ENCODE peak calls at places on chromosomes 13 and 19, in five cellular contexts. K is mesenchymal stem cell, A is neuronal stem cell, M is H9, Z is H1. W is an unnamed sample.

GRCh38 chr13:114285166-114285808 is 3.9 kb downstream of the UPF3A start:
- DNase-seq in K (peak; percentile 19), A (no peak), M (no peak), Z (no peak), W (no peak)

GRCh38 chr19:1266818-1267440 is 2.2 kb upstream of the CIRBP start:
- DNase-seq in K (no peak), A (no peak), M (peak; percentile 73), Z (peak; percentile 97), W (peak; percentile 85)

GRCh38 chr19:36215276-36216171 is 618 bp downstream of the ZNF146 start:
- DNase-seq in K (peak; percentile 70), A (peak; percentile 5), M (no peak), Z (no peak), W (peak; percentile 78)

GRCh38 chr19:46052896-46053295 is 12.1 kb upstream of the IGFL4 start:
- DNase-seq in K (no peak), A (no peak), M (no peak), Z (no peak), W (no peak)

GRCh38 chr13:47326061-47326460 is 429.2 kb upstream of the HTR2A start:
- DNase-seq in K (peak; percentile 36), A (no peak), M (no peak), Z (no peak), W (no peak)

GRCh38 chr19:53906211-53907192 is 2.6 kb upstream of the CACNG7 start:
- DNase-seq in K (no peak), A (peak; percentile 49), M (peak; percentile 73), Z (peak; percentile 97), W (no peak)

GRCh38 chr13:43769552-43769951 is 17.2 kb downstream of the ENOX1 start:
- DNase-seq in K (no peak), A (no peak), M (no peak), Z (no peak), W (no peak)

GRCh38 chr13:82480415-82480814 is 1401.9 kb downstream of the SLITRK1 start:
- DNase-seq in K (no peak), A (no peak), M (no peak), Z (no peak), W (peak; percentile 1)

GRCh38 chr19:5006201-5006600 is 37.3 kb downstream of the KDM4B start:
- DNase-seq in K (peak; percentile 17), A (no peak), M (no peak), Z (no peak), W (peak; percentile 24)

GRCh38 chr13:43908156-43909126 is 28.7 kb downstream of the LACC1 start:
- DNase-seq in K (peak; percentile 87), A (peak; percentile 12), M (no peak), Z (no peak), W (peak; percentile 63)

GRCh38 chr13:74647991-74648390 is 513.8 kb upstream of the KLF12 start:
- DNase-seq in K (no peak), A (no peak), M (no peak), Z (no peak), W (no peak)

GRCh38 chr13:27954406-27954851 is 14.7 kb downstream of the CDX2 start:
- DNase-seq in K (peak; percentile 60), A (no peak), M (peak; percentile 66), Z (peak; percentile 75), W (peak; percentile 33)

GRCh38 chr19:5002143-5002542 is 33.2 kb downstream of the KDM4B start:
- DNase-seq in K (peak; percentile 33), A (no peak), M (no peak), Z (no peak), W (peak; percentile 81)

GRCh38 chr13:111177081-111177711 is 62.1 kb downstream of the ARHGEF7 start:
- DNase-seq in K (peak; percentile 23), A (no peak), M (no peak), Z (no peak), W (peak; percentile 32)

GRCh38 chr19:10538204-10538603 is 5.5 kb upstream of the ATG4D start:
- DNase-seq in K (no peak), A (no peak), M (no peak), Z (no peak), W (no peak)
- H2BK12ac ChIP-seq in K (no peak overlapping the region), A (no peak overlapping the region), M (no peak overlapping the region), Z (no peak overlapping the region), W (no peak overlapping the region)

GRCh38 chr13:45451282-45451681 is 13.5 kb upstream of the COG3 start:
- DNase-seq in K (no peak), A (no peak), M (no peak), Z (no peak), W (no peak)

GRCh38 chr13:45454204-45454603 is 10.5 kb upstream of the COG3 start:
- DNase-seq in K (no peak), A (no peak), M (no peak), Z (no peak), W (no peak)

GRCh38 chr13:45456196-45456972 is 8.4 kb upstream of the COG3 start:
- DNase-seq in K (no peak), A (no peak), M (no peak), Z (no peak), W (no peak)
- H3K79me1 ChIP-seq in K (no peaks in the 10 kb centered on the region), A (no peaks in the 10 kb centered on the region), M (no peaks in the 10 kb centered on the region), Z (no peaks in the 10 kb centered on the region), W (no peaks in the 10 kb centered on the region)

GRCh38 chr19:12265921-12266704 is 28.6 kb downstream of the ZNF44 start:
- DNase-seq in K (no peak), A (no peak), M (no peak), Z (no peak), W (no peak)
- H2BK12ac ChIP-seq in K (no peak overlapping the region), A (no peak overlapping the region), M (no peak overlapping the region), Z (no peak overlapping the region), W (no peak overlapping the region)

GRCh38 chr19:8463343-8463742 is 18.6 kb downstream of the HNRNPM start:
- DNase-seq in K (no peak), A (no peak), M (no peak), Z (no peak), W (peak; percentile 14)

GRCh38 chr19:8462601-8463000 is 17.8 kb downstream of the HNRNPM start:
- DNase-seq in K (no peak), A (no peak), M (no peak), Z (no peak), W (no peak)

GRCh38 chr19:8468761-8469458 is 24.1 kb downstream of the HNRNPM start:
- DNase-seq in K (no peak), A (no peak), M (no peak), Z (no peak), W (no peak)

GRCh38 chr19:8466018-8466417 is 21.2 kb downstream of the HNRNPM start:
- DNase-seq in K (peak; percentile 87), A (no peak), M (no peak), Z (no peak), W (no peak)

DNA sequence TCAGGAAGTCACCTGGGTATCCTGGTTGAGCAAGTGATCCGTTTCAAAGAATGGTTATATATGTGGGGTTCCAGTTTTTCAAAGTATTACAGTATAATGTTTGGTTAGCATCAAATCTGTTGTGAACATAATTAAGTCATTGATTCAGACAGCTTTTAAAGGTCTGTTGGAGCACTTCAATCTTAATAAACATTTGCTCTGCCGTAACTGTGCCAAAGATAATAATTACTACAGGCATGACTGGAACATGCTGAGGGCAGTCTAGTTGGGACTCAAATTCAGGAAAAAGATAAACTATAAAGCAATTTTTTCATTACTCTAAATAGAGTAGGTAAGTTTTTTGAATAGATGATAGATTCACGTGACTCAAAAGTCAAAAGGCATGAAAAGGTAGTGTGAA is 23.3 kb downstream of the HNRNPM start:
- DNase-seq in K (no peak), A (no peak), M (no peak), Z (no peak), W (no peak)
- H3K79me1 ChIP-seq in K (peaks cover 24% of the 10 kb centered on the region), A (peaks cover 11% of the 10 kb centered on the region), M (peaks cover 11% of the 10 kb centered on the region), Z (peaks cover 20% of the 10 kb centered on the region), W (no peaks in the 10 kb centered on the region)

DNA sequence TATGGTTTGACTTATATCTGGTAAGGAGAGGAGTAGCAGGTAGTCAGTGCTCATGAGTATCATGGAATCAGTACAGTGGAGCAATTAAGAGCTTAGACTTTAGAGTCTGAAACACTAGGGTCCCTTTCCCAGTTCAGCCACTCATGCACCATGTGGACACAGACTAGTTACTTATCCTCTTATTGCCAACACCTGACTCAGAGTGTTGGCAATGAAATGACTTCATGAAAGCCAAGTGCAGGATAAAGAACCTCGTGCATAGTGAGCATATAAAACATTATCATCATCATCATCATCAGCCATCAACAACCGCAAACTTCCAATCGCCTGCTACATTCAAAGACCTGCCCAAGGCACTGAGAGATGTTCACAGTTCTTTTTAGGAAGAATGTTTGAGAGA is 164.2 kb downstream of the FOXO1 start:
- DNase-seq in K (no peak), A (no peak), M (no peak), Z (peak; percentile 0), W (no peak)
- H2BK12ac ChIP-seq in K (no peak overlapping the region), A (no peak overlapping the region), M (no peak overlapping the region), Z (no peak overlapping the region), W (no peak overlapping the region)

GRCh38 chr13:98521876-98522275 is 55.0 kb downstream of the STK24 start:
- DNase-seq in K (no peak), A (no peak), M (no peak), Z (no peak), W (no peak)

GRCh38 chr13:98519976-98520375 is 56.9 kb downstream of the STK24 start:
- DNase-seq in K (no peak), A (no peak), M (no peak), Z (no peak), W (no peak)

GRCh38 chr13:98521461-98521860 is 55.4 kb downstream of the STK24 start:
- DNase-seq in K (no peak), A (no peak), M (no peak), Z (no peak), W (no peak)

GRCh38 chr13:98523455-98524102 is 53.3 kb downstream of the STK24 start:
- DNase-seq in K (no peak), A (no peak), M (no peak), Z (no peak), W (no peak)

GRCh38 chr13:98520674-98521449 is 56.0 kb downstream of the STK24 start:
- DNase-seq in K (no peak), A (no peak), M (no peak), Z (no peak), W (no peak)
- H3K79me1 ChIP-seq in K (peaks cover 48% of the 10 kb centered on the region), A (peaks cover 16% of the 10 kb centered on the region), M (peaks cover 19% of the 10 kb centered on the region), Z (peaks cover 46% of the 10 kb centered on the region), W (no peaks in the 10 kb centered on the region)

GRCh38 chr19:41203371-41203770 is 10.4 kb downstream of the CYP2S1 start:
- DNase-seq in K (no peak), A (no peak), M (no peak), Z (no peak), W (no peak)

GRCh38 chr19:41206926-41207750 is 11.9 kb upstream of the AXL start:
- DNase-seq in K (no peak), A (no peak), M (peak; percentile 57), Z (no peak), W (no peak)

GRCh38 chr19:41205995-41206394 is 13.0 kb downstream of the CYP2S1 start:
- DNase-seq in K (no peak), A (no peak), M (no peak), Z (no peak), W (no peak)

DNA sequence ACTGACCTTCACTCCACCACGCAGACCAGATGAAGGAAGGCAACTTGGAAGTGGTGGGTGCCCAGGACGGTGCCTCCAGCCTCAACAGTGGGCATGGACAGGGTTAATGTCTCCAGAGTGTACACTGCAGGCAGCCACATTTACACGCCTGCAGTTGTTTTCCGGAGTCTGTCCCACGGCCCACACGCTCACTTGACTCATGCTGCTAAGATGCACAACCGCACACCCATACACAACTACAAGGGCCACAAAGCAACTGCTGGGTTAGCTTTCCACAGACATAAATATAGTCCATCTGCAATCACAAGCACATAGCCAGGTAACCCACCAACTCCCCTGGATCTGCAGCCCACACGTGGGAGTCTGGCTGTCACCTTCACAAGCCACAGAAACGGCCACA is 12.6 kb upstream of the AXL start:
- DNase-seq in K (no peak), A (no peak), M (no peak), Z (no peak), W (no peak)
- H2BK12ac ChIP-seq in K (no peak overlapping the region), A (no peak overlapping the region), M (no peak overlapping the region), Z (no peak overlapping the region), W (no peak overlapping the region)

GRCh38 chr13:112569771-112570288 is 18.1 kb downstream of the TUBGCP3 start:
- DNase-seq in K (no peak), A (no peak), M (no peak), Z (no peak), W (no peak)
- H3K79me1 ChIP-seq in K (peaks cover 39% of the 10 kb centered on the region), A (peaks cover 3% of the 10 kb centered on the region), M (peaks cover 7% of the 10 kb centered on the region), Z (peaks cover 12% of the 10 kb centered on the region), W (no peaks in the 10 kb centered on the region)

W was measured in trophoblast cell.